ENCODE peak calls at places on chromosomes 13 and 19, in seven cellular contexts. One of them, this sample, is unnamed. For H3K27me3, the result is how much of the 10 kb centered on the place peaks cover.

GRCh38 chr19:45667620-45668341 is at the start of gene GIPR:
- DNase-seq in astrocyte: peak
- DNase-seq in upper lobe of right lung: peak
- DNase-seq in naive thymus-derived CD4-positive, alpha-beta T cell: no peak
- DNase-seq in cardiac muscle cell: no peak
- DNase-seq in stomach: peak
- DNase-seq in thoracic aorta: no peak
- DNase-seq in this sample: peak

GRCh38 chr13:112178769-112179168 is 111.8 kb downstream of the SOX1 start:
- DNase-seq in cardiac muscle cell: no peak
- DNase-seq in naive thymus-derived CD4-positive, alpha-beta T cell: no peak
- DNase-seq in astrocyte: no peak
- DNase-seq in thoracic aorta: no peak
- DNase-seq in stomach: no peak
- DNase-seq in upper lobe of right lung: no peak
- DNase-seq in this sample: no peak

GRCh38 chr19:33447336-33448158 is 74.0 kb downstream of the CEBPG start:
- DNase-seq in cardiac muscle cell: no peak
- DNase-seq in naive thymus-derived CD4-positive, alpha-beta T cell: no peak
- DNase-seq in thoracic aorta: no peak
- DNase-seq in upper lobe of right lung: peak
- DNase-seq in stomach: no peak
- DNase-seq in astrocyte: no peak
- DNase-seq in this sample: no peak

GRCh38 chr13:40639226-40639681 is 27.2 kb downstream of the FOXO1 start:
- DNase-seq in upper lobe of right lung: no peak
- DNase-seq in naive thymus-derived CD4-positive, alpha-beta T cell: no peak
- DNase-seq in stomach: no peak
- DNase-seq in cardiac muscle cell: peak
- DNase-seq in thoracic aorta: no peak
- DNase-seq in astrocyte: no peak
- DNase-seq in this sample: peak

GRCh38 chr19:5184930-5185329 is 155.7 kb downstream of the PTPRS start:
- DNase-seq in naive thymus-derived CD4-positive, alpha-beta T cell: no peak
- DNase-seq in thoracic aorta: no peak
- DNase-seq in cardiac muscle cell: no peak
- DNase-seq in astrocyte: no peak
- DNase-seq in stomach: no peak
- DNase-seq in upper lobe of right lung: no peak
- DNase-seq in this sample: no peak

GRCh38 chr19:10516671-10517286 is 468 bp downstream of the S1PR5 start:
- DNase-seq in cardiac muscle cell: no peak
- DNase-seq in astrocyte: no peak
- DNase-seq in naive thymus-derived CD4-positive, alpha-beta T cell: no peak
- DNase-seq in thoracic aorta: no peak
- DNase-seq in stomach: no peak
- DNase-seq in upper lobe of right lung: no peak
- DNase-seq in this sample: no peak

GRCh38 chr13:99843872-99844271 is 127.7 kb downstream of the ZIC5 start:
- DNase-seq in stomach: no peak
- DNase-seq in upper lobe of right lung: no peak
- DNase-seq in naive thymus-derived CD4-positive, alpha-beta T cell: no peak
- DNase-seq in astrocyte: no peak
- DNase-seq in thoracic aorta: no peak
- DNase-seq in cardiac muscle cell: no peak
- DNase-seq in this sample: no peak

GRCh38 chr13:29594310-29594709 is 1.2 kb downstream of the SLC7A1 start:
- DNase-seq in thoracic aorta: no peak
- DNase-seq in stomach: peak
- DNase-seq in cardiac muscle cell: peak
- DNase-seq in upper lobe of right lung: no peak
- DNase-seq in astrocyte: peak
- DNase-seq in naive thymus-derived CD4-positive, alpha-beta T cell: no peak
- DNase-seq in this sample: peak

GRCh38 chr13:95568131-95568530 is 15.6 kb downstream of the CLDN10 start:
- DNase-seq in naive thymus-derived CD4-positive, alpha-beta T cell: no peak
- DNase-seq in upper lobe of right lung: no peak
- DNase-seq in stomach: no peak
- DNase-seq in thoracic aorta: no peak
- DNase-seq in astrocyte: no peak
- DNase-seq in cardiac muscle cell: no peak
- DNase-seq in this sample: no peak

GRCh38 chr13:26831336-26831908 is 70.8 kb upstream of the GPR12 start:
- DNase-seq in upper lobe of right lung: no peak
- DNase-seq in cardiac muscle cell: no peak
- DNase-seq in naive thymus-derived CD4-positive, alpha-beta T cell: no peak
- DNase-seq in thoracic aorta: no peak
- DNase-seq in stomach: no peak
- DNase-seq in astrocyte: no peak
- DNase-seq in this sample: no peak
- H3K27me3 ChIP-seq in upper lobe of right lung: under half
- H3K27me3 ChIP-seq in cardiac muscle cell: under half
- H3K27me3 ChIP-seq in naive thymus-derived CD4-positive, alpha-beta T cell: under half
- H3K27me3 ChIP-seq in thoracic aorta: under half
- H3K27me3 ChIP-seq in stomach: under half
- H3K27me3 ChIP-seq in astrocyte: under half
- H3K27me3 ChIP-seq in this sample: under half

GRCh38 chr13:22927008-22927393 is 253.8 kb upstream of the SGCG start:
- DNase-seq in astrocyte: no peak
- DNase-seq in naive thymus-derived CD4-positive, alpha-beta T cell: no peak
- DNase-seq in cardiac muscle cell: no peak
- DNase-seq in stomach: no peak
- DNase-seq in thoracic aorta: no peak
- DNase-seq in upper lobe of right lung: peak
- DNase-seq in this sample: no peak
- H3K4me3 ChIP-seq in astrocyte: no peak
- H3K4me3 ChIP-seq in naive thymus-derived CD4-positive, alpha-beta T cell: no peak
- H3K4me3 ChIP-seq in cardiac muscle cell: no peak
- H3K4me3 ChIP-seq in stomach: peak
- H3K4me3 ChIP-seq in thoracic aorta: peak
- H3K4me3 ChIP-seq in upper lobe of right lung: peak
- H3K4me3 ChIP-seq in this sample: no peak

DNA sequence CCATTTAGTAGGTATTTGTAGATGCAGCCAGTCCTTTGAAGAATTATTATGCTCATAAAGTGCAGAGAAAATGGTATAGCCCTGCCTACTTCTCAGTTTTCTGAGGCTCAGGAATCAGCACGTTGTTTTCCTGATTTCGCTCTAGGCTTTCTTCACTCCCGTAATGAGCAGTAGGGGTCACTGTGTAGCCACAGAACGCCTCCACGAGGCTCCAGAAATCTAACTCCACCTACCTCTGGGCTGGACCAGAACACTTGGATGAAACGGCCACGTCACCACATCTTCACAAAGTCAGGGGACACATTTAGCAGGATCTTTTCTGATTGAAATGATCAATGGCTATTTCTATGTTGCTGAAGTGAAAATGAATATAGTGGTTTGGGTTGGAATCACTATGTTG is 49.8 kb upstream of the GTF3A start:
- DNase-seq in naive thymus-derived CD4-positive, alpha-beta T cell: peak
- DNase-seq in astrocyte: peak
- DNase-seq in thoracic aorta: peak
- DNase-seq in stomach: peak
- DNase-seq in cardiac muscle cell: peak
- DNase-seq in upper lobe of right lung: no peak
- DNase-seq in this sample: peak
- H3K27me3 ChIP-seq in naive thymus-derived CD4-positive, alpha-beta T cell: under half
- H3K27me3 ChIP-seq in astrocyte: under half
- H3K27me3 ChIP-seq in thoracic aorta: under half
- H3K27me3 ChIP-seq in stomach: under half
- H3K27me3 ChIP-seq in cardiac muscle cell: under half
- H3K27me3 ChIP-seq in upper lobe of right lung: under half
- H3K27me3 ChIP-seq in this sample: under half

GRCh38 chr13:49638416-49639072 is 10.2 kb downstream of the ARL11 start:
- DNase-seq in stomach: no peak
- DNase-seq in naive thymus-derived CD4-positive, alpha-beta T cell: no peak
- DNase-seq in thoracic aorta: no peak
- DNase-seq in astrocyte: no peak
- DNase-seq in upper lobe of right lung: no peak
- DNase-seq in cardiac muscle cell: no peak
- DNase-seq in this sample: no peak

GRCh38 chr13:49643003-49643651 is 14.8 kb downstream of the ARL11 start:
- DNase-seq in thoracic aorta: no peak
- DNase-seq in upper lobe of right lung: no peak
- DNase-seq in naive thymus-derived CD4-positive, alpha-beta T cell: no peak
- DNase-seq in astrocyte: no peak
- DNase-seq in stomach: no peak
- DNase-seq in cardiac muscle cell: no peak
- DNase-seq in this sample: no peak

GRCh38 chr13:49645451-49645850 is 17.1 kb downstream of the ARL11 start:
- DNase-seq in astrocyte: no peak
- DNase-seq in thoracic aorta: no peak
- DNase-seq in stomach: no peak
- DNase-seq in upper lobe of right lung: no peak
- DNase-seq in naive thymus-derived CD4-positive, alpha-beta T cell: peak
- DNase-seq in cardiac muscle cell: no peak
- DNase-seq in this sample: no peak

GRCh38 chr13:49637989-49638388 is 9.7 kb downstream of the ARL11 start:
- DNase-seq in thoracic aorta: no peak
- DNase-seq in stomach: no peak
- DNase-seq in naive thymus-derived CD4-positive, alpha-beta T cell: no peak
- DNase-seq in upper lobe of right lung: no peak
- DNase-seq in cardiac muscle cell: no peak
- DNase-seq in astrocyte: no peak
- DNase-seq in this sample: no peak

GRCh38 chr13:49641810-49642291 is 13.5 kb downstream of the ARL11 start:
- DNase-seq in stomach: no peak
- DNase-seq in thoracic aorta: no peak
- DNase-seq in upper lobe of right lung: peak
- DNase-seq in naive thymus-derived CD4-positive, alpha-beta T cell: no peak
- DNase-seq in cardiac muscle cell: peak
- DNase-seq in astrocyte: peak
- DNase-seq in this sample: peak
- H3K4me3 ChIP-seq in stomach: no peak
- H3K4me3 ChIP-seq in thoracic aorta: peak
- H3K4me3 ChIP-seq in upper lobe of right lung: peak
- H3K4me3 ChIP-seq in naive thymus-derived CD4-positive, alpha-beta T cell: no peak
- H3K4me3 ChIP-seq in cardiac muscle cell: no peak
- H3K4me3 ChIP-seq in astrocyte: no peak
- H3K4me3 ChIP-seq in this sample: no peak

GRCh38 chr19:54418030-54418929 is 3.0 kb downstream of the TTYH1 start:
- DNase-seq in upper lobe of right lung: no peak
- DNase-seq in cardiac muscle cell: peak
- DNase-seq in naive thymus-derived CD4-positive, alpha-beta T cell: no peak
- DNase-seq in thoracic aorta: no peak
- DNase-seq in astrocyte: peak
- DNase-seq in stomach: no peak
- DNase-seq in this sample: no peak
- H3K27me3 ChIP-seq in upper lobe of right lung: half or more
- H3K27me3 ChIP-seq in cardiac muscle cell: half or more
- H3K27me3 ChIP-seq in naive thymus-derived CD4-positive, alpha-beta T cell: under half
- H3K27me3 ChIP-seq in thoracic aorta: under half
- H3K27me3 ChIP-seq in astrocyte: under half
- H3K27me3 ChIP-seq in stomach: half or more
- H3K27me3 ChIP-seq in this sample: under half

DNA sequence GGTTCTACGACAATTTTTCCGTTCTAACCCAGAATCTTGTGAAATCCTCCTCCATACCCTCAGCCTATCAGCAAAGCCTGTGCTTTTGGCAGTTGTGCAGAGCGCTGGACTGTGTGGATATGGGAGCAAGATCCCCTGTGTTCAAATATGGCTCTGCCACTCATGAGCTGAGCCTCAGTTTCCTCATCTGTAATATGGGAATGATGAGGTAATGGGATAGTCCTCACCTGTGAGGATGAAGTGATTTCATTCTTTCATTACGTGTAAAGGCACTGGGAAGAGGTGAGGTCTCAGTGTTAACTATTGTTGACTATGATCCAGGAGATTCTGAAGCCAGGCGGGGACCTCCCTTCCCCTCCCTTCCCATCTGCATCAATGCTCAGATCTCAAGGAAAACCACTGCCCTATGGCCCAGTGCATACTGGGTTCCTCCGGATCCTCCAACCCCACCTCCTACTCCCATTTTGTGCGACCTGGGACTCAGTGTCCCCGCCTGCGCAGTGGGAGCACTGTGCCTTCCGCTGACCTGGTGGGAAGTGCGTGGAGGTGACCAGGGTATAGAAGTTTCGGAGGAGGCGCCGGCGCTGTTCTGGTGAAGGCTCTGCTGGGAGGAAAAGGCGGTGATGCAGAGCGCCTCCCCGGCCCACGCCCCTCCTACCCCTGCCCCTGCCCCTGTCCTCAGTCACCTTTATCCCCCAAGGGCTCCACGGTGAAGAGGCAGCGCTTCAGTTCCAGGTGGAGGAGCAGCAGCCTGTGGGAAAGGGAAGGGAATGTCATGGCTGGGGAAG is 5.0 kb downstream of the FUZ start:
- DNase-seq in thoracic aorta: no peak
- DNase-seq in cardiac muscle cell: no peak
- DNase-seq in naive thymus-derived CD4-positive, alpha-beta T cell: no peak
- DNase-seq in astrocyte: no peak
- DNase-seq in stomach: no peak
- DNase-seq in upper lobe of right lung: no peak
- DNase-seq in this sample: no peak
- H3K4me3 ChIP-seq in thoracic aorta: peak
- H3K4me3 ChIP-seq in cardiac muscle cell: no peak
- H3K4me3 ChIP-seq in naive thymus-derived CD4-positive, alpha-beta T cell: no peak
- H3K4me3 ChIP-seq in astrocyte: no peak
- H3K4me3 ChIP-seq in stomach: peak
- H3K4me3 ChIP-seq in upper lobe of right lung: peak
- H3K4me3 ChIP-seq in this sample: no peak

GRCh38 chr13:52845766-52846566 is 2.5 kb downstream of the PCDH8 start:
- DNase-seq in upper lobe of right lung: peak
- DNase-seq in thoracic aorta: no peak
- DNase-seq in astrocyte: no peak
- DNase-seq in naive thymus-derived CD4-positive, alpha-beta T cell: no peak
- DNase-seq in cardiac muscle cell: peak
- DNase-seq in stomach: no peak
- DNase-seq in this sample: peak
- H3K27me3 ChIP-seq in upper lobe of right lung: half or more
- H3K27me3 ChIP-seq in thoracic aorta: under half
- H3K27me3 ChIP-seq in astrocyte: half or more
- H3K27me3 ChIP-seq in naive thymus-derived CD4-positive, alpha-beta T cell: under half
- H3K27me3 ChIP-seq in cardiac muscle cell: half or more
- H3K27me3 ChIP-seq in stomach: half or more
- H3K27me3 ChIP-seq in this sample: half or more

DNA sequence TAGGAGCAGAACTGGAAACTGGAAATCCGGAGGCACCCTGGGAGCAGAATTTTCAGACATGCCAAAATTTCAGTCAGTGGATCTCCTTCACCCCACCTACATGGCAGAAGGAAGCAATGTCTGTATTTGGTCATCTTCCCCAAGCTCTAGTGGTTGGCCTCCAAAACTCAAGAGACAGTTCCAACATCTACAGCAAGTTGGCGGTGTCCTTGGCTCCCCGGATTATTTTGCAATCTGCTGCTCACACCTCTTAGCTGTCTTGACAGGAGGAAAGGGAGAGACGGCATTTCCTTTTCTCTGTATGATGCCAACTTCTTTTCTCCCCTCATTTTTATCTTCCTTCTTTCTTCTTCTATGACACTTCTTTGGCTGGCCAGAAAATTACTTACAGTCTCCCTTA is 159.9 kb downstream of the SUCLA2 start:
- DNase-seq in cardiac muscle cell: peak
- DNase-seq in naive thymus-derived CD4-positive, alpha-beta T cell: no peak
- DNase-seq in thoracic aorta: no peak
- DNase-seq in upper lobe of right lung: no peak
- DNase-seq in astrocyte: no peak
- DNase-seq in stomach: no peak
- DNase-seq in this sample: no peak
- H3K4me3 ChIP-seq in cardiac muscle cell: no peak
- H3K4me3 ChIP-seq in naive thymus-derived CD4-positive, alpha-beta T cell: no peak
- H3K4me3 ChIP-seq in thoracic aorta: no peak
- H3K4me3 ChIP-seq in upper lobe of right lung: no peak
- H3K4me3 ChIP-seq in astrocyte: no peak
- H3K4me3 ChIP-seq in stomach: no peak
- H3K4me3 ChIP-seq in this sample: no peak

This sample was measured in MG63.